ENCODE peak calls at places on chromosomes 4 and X, in nine cellular contexts. One of them, this sample, is unnamed. For H3K4me1 and H3K9me3, the result is how much of the 10 kb centered on the place peaks cover.

GRCh38 chr4:6241062-6241845 is 28.4 kb upstream of the WFS1 start:
- DNase-seq in esophagus squamous epithelium: no peak
- DNase-seq in tibial nerve: no peak
- DNase-seq in heart left ventricle: no peak
- DNase-seq in HCT116: no peak
- DNase-seq in CD4-positive, CD25-positive, alpha-beta regulatory T cell: no peak
- DNase-seq in CD8-positive, alpha-beta T cell: no peak
- DNase-seq in IMR-90: no peak
- DNase-seq in mammary epithelial cell: no peak
- DNase-seq in this sample: no peak

GRCh38 chr4:74933562-74934015 is 673 bp downstream of the PARM1 start:
- DNase-seq in heart left ventricle: peak
- DNase-seq in esophagus squamous epithelium: no peak
- DNase-seq in HCT116: no peak
- DNase-seq in CD8-positive, alpha-beta T cell: no peak
- DNase-seq in mammary epithelial cell: peak
- DNase-seq in IMR-90: no peak
- DNase-seq in tibial nerve: no peak
- DNase-seq in CD4-positive, CD25-positive, alpha-beta regulatory T cell: no peak
- DNase-seq in this sample: no peak

GRCh38 chr4:48787031-48787430 is 7.0 kb upstream of the FRYL start:
- DNase-seq in IMR-90: no peak
- DNase-seq in esophagus squamous epithelium: no peak
- DNase-seq in tibial nerve: no peak
- DNase-seq in heart left ventricle: no peak
- DNase-seq in CD8-positive, alpha-beta T cell: no peak
- DNase-seq in CD4-positive, CD25-positive, alpha-beta regulatory T cell: no peak
- DNase-seq in HCT116: no peak
- DNase-seq in mammary epithelial cell: no peak
- DNase-seq in this sample: no peak

GRCh38 chrX:8003147-8003883 is 76.1 kb upstream of the PNPLA4 start:
- DNase-seq in esophagus squamous epithelium: no peak
- DNase-seq in tibial nerve: no peak
- DNase-seq in heart left ventricle: no peak
- DNase-seq in mammary epithelial cell: no peak
- DNase-seq in CD8-positive, alpha-beta T cell: no peak
- DNase-seq in CD4-positive, CD25-positive, alpha-beta regulatory T cell: no peak
- DNase-seq in HCT116: no peak
- DNase-seq in IMR-90: no peak
- DNase-seq in this sample: no peak

GRCh38 chr4:150782311-150782710 is 200.4 kb downstream of the MAB21L2 start:
- DNase-seq in mammary epithelial cell: no peak
- DNase-seq in CD4-positive, CD25-positive, alpha-beta regulatory T cell: no peak
- DNase-seq in esophagus squamous epithelium: no peak
- DNase-seq in HCT116: no peak
- DNase-seq in heart left ventricle: no peak
- DNase-seq in CD8-positive, alpha-beta T cell: no peak
- DNase-seq in IMR-90: peak
- DNase-seq in tibial nerve: no peak
- DNase-seq in this sample: no peak

GRCh38 chr4:23881052-23881501 is 8.8 kb downstream of the PPARGC1A start:
- DNase-seq in HCT116: no peak
- DNase-seq in CD4-positive, CD25-positive, alpha-beta regulatory T cell: no peak
- DNase-seq in tibial nerve: no peak
- DNase-seq in CD8-positive, alpha-beta T cell: no peak
- DNase-seq in mammary epithelial cell: peak
- DNase-seq in IMR-90: no peak
- DNase-seq in heart left ventricle: no peak
- DNase-seq in esophagus squamous epithelium: no peak
- DNase-seq in this sample: no peak

GRCh38 chr4:56405016-56405415 is 17.7 kb upstream of the AASDH start:
- DNase-seq in CD4-positive, CD25-positive, alpha-beta regulatory T cell: no peak
- DNase-seq in heart left ventricle: no peak
- DNase-seq in mammary epithelial cell: no peak
- DNase-seq in CD8-positive, alpha-beta T cell: no peak
- DNase-seq in HCT116: no peak
- DNase-seq in IMR-90: no peak
- DNase-seq in tibial nerve: no peak
- DNase-seq in esophagus squamous epithelium: no peak
- DNase-seq in this sample: no peak

GRCh38 chrX:41381685-41382084 is 47.7 kb downstream of the DDX3X start:
- DNase-seq in mammary epithelial cell: peak
- DNase-seq in CD4-positive, CD25-positive, alpha-beta regulatory T cell: no peak
- DNase-seq in tibial nerve: no peak
- DNase-seq in heart left ventricle: no peak
- DNase-seq in CD8-positive, alpha-beta T cell: no peak
- DNase-seq in HCT116: peak
- DNase-seq in IMR-90: peak
- DNase-seq in esophagus squamous epithelium: no peak
- DNase-seq in this sample: no peak

GRCh38 chr4:130077275-130077674 is 981.3 kb downstream of the C4orf33 start:
- DNase-seq in CD4-positive, CD25-positive, alpha-beta regulatory T cell: no peak
- DNase-seq in tibial nerve: no peak
- DNase-seq in heart left ventricle: no peak
- DNase-seq in mammary epithelial cell: peak
- DNase-seq in IMR-90: no peak
- DNase-seq in CD8-positive, alpha-beta T cell: no peak
- DNase-seq in HCT116: no peak
- DNase-seq in esophagus squamous epithelium: no peak
- DNase-seq in this sample: no peak

GRCh38 chr4:114773341-114773740 is 174.7 kb downstream of the UGT8 start:
- DNase-seq in heart left ventricle: no peak
- DNase-seq in IMR-90: no peak
- DNase-seq in esophagus squamous epithelium: no peak
- DNase-seq in mammary epithelial cell: no peak
- DNase-seq in CD4-positive, CD25-positive, alpha-beta regulatory T cell: no peak
- DNase-seq in HCT116: no peak
- DNase-seq in tibial nerve: no peak
- DNase-seq in CD8-positive, alpha-beta T cell: no peak
- DNase-seq in this sample: no peak

GRCh38 chrX:30955687-30956086 is 66.6 kb upstream of the TAB3 start:
- DNase-seq in HCT116: no peak
- DNase-seq in CD4-positive, CD25-positive, alpha-beta regulatory T cell: no peak
- DNase-seq in heart left ventricle: no peak
- DNase-seq in mammary epithelial cell: no peak
- DNase-seq in esophagus squamous epithelium: no peak
- DNase-seq in tibial nerve: no peak
- DNase-seq in CD8-positive, alpha-beta T cell: no peak
- DNase-seq in IMR-90: no peak
- DNase-seq in this sample: no peak

GRCh38 chrX:68440940-68441339 is 7.6 kb upstream of the OPHN1 start:
- DNase-seq in CD4-positive, CD25-positive, alpha-beta regulatory T cell: no peak
- DNase-seq in heart left ventricle: peak
- DNase-seq in HCT116: no peak
- DNase-seq in tibial nerve: peak
- DNase-seq in esophagus squamous epithelium: no peak
- DNase-seq in CD8-positive, alpha-beta T cell: no peak
- DNase-seq in mammary epithelial cell: peak
- DNase-seq in IMR-90: peak
- DNase-seq in this sample: no peak

GRCh38 chrX:136783159-136783558 is 2.4 kb upstream of the ARHGEF6 start:
- DNase-seq in esophagus squamous epithelium: no peak
- DNase-seq in CD4-positive, CD25-positive, alpha-beta regulatory T cell: no peak
- DNase-seq in mammary epithelial cell: no peak
- DNase-seq in IMR-90: no peak
- DNase-seq in heart left ventricle: no peak
- DNase-seq in tibial nerve: no peak
- DNase-seq in HCT116: no peak
- DNase-seq in CD8-positive, alpha-beta T cell: no peak
- DNase-seq in this sample: no peak

GRCh38 chr4:108417923-108418322 is 202.5 kb upstream of the RPL34 start:
- DNase-seq in esophagus squamous epithelium: no peak
- DNase-seq in heart left ventricle: no peak
- DNase-seq in IMR-90: peak
- DNase-seq in CD8-positive, alpha-beta T cell: no peak
- DNase-seq in CD4-positive, CD25-positive, alpha-beta regulatory T cell: no peak
- DNase-seq in mammary epithelial cell: no peak
- DNase-seq in tibial nerve: no peak
- DNase-seq in HCT116: no peak
- DNase-seq in this sample: no peak

GRCh38 chr4:152085657-152086056 is 324.9 kb upstream of the GATB start:
- DNase-seq in tibial nerve: no peak
- DNase-seq in CD4-positive, CD25-positive, alpha-beta regulatory T cell: no peak
- DNase-seq in mammary epithelial cell: no peak
- DNase-seq in esophagus squamous epithelium: no peak
- DNase-seq in heart left ventricle: no peak
- DNase-seq in IMR-90: no peak
- DNase-seq in CD8-positive, alpha-beta T cell: no peak
- DNase-seq in HCT116: no peak
- DNase-seq in this sample: no peak

GRCh38 chr4:119237642-119238041 is 25.1 kb downstream of the USP53 start:
- DNase-seq in CD4-positive, CD25-positive, alpha-beta regulatory T cell: no peak
- DNase-seq in CD8-positive, alpha-beta T cell: no peak
- DNase-seq in heart left ventricle: no peak
- DNase-seq in esophagus squamous epithelium: no peak
- DNase-seq in mammary epithelial cell: no peak
- DNase-seq in HCT116: no peak
- DNase-seq in IMR-90: no peak
- DNase-seq in tibial nerve: no peak
- DNase-seq in this sample: no peak

DNA sequence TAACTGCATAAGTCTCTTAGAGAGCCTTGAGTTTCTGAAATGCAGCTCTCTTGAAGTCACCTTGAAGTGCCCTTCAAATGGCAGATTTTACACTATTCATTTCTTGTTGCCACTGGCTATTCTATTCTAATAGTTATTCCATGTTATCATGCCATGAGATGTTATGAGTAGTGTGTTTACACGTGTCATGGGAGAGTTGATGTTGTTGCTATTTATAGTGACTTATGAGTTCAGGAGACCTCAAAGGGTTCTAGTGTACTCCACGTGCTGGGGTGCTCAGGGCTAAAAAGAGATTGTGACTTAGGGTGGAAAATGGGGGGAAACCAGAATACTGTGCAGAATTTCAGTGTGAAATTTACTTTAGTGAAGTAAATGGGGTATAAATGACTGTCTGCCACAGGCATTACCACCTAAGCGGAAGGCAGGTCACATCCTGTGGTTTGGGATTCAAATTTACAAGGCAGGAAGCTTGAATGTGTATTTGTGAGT is 77.1 kb upstream of the SLC4A4 start:
- DNase-seq in CD8-positive, alpha-beta T cell: no peak
- DNase-seq in IMR-90: peak
- DNase-seq in heart left ventricle: no peak
- DNase-seq in CD4-positive, CD25-positive, alpha-beta regulatory T cell: no peak
- DNase-seq in mammary epithelial cell: no peak
- DNase-seq in tibial nerve: no peak
- DNase-seq in esophagus squamous epithelium: no peak
- DNase-seq in HCT116: no peak
- DNase-seq in this sample: no peak
- H3K27ac ChIP-seq in CD8-positive, alpha-beta T cell: no peak
- H3K27ac ChIP-seq in IMR-90: no peak
- H3K27ac ChIP-seq in heart left ventricle: peak
- H3K27ac ChIP-seq in CD4-positive, CD25-positive, alpha-beta regulatory T cell: no peak
- H3K27ac ChIP-seq in mammary epithelial cell: no peak
- H3K27ac ChIP-seq in tibial nerve: peak
- H3K27ac ChIP-seq in esophagus squamous epithelium: no peak
- H3K27ac ChIP-seq in HCT116: no peak
- H3K27ac ChIP-seq in this sample: no peak

GRCh38 chr4:173334085-173334890 is at the start of gene HMGB2:
- DNase-seq in esophagus squamous epithelium: peak
- DNase-seq in heart left ventricle: peak
- DNase-seq in CD4-positive, CD25-positive, alpha-beta regulatory T cell: peak
- DNase-seq in IMR-90: peak
- DNase-seq in HCT116: peak
- DNase-seq in tibial nerve: peak
- DNase-seq in mammary epithelial cell: peak
- DNase-seq in CD8-positive, alpha-beta T cell: peak
- DNase-seq in this sample: peak
- H3K4me1 ChIP-seq in esophagus squamous epithelium: under half
- H3K4me1 ChIP-seq in heart left ventricle: under half
- H3K4me1 ChIP-seq in CD4-positive, CD25-positive, alpha-beta regulatory T cell: under half
- H3K4me1 ChIP-seq in IMR-90: under half
- H3K4me1 ChIP-seq in HCT116: under half
- H3K4me1 ChIP-seq in tibial nerve: under half
- H3K4me1 ChIP-seq in mammary epithelial cell: under half
- H3K4me1 ChIP-seq in CD8-positive, alpha-beta T cell: under half
- H3K4me1 ChIP-seq in this sample: under half

GRCh38 chrX:103233263-103233662 is 18.4 kb downstream of the BEX4 start:
- DNase-seq in HCT116: no peak
- DNase-seq in IMR-90: no peak
- DNase-seq in mammary epithelial cell: no peak
- DNase-seq in CD4-positive, CD25-positive, alpha-beta regulatory T cell: no peak
- DNase-seq in esophagus squamous epithelium: no peak
- DNase-seq in CD8-positive, alpha-beta T cell: no peak
- DNase-seq in tibial nerve: no peak
- DNase-seq in heart left ventricle: no peak
- DNase-seq in this sample: no peak

GRCh38 chrX:103240155-103240554 is 14.8 kb downstream of the TCEAL8 start:
- DNase-seq in tibial nerve: no peak
- DNase-seq in IMR-90: no peak
- DNase-seq in CD4-positive, CD25-positive, alpha-beta regulatory T cell: no peak
- DNase-seq in mammary epithelial cell: peak
- DNase-seq in CD8-positive, alpha-beta T cell: no peak
- DNase-seq in esophagus squamous epithelium: no peak
- DNase-seq in HCT116: no peak
- DNase-seq in heart left ventricle: no peak
- DNase-seq in this sample: no peak

GRCh38 chrX:103236296-103236695 is 18.7 kb downstream of the TCEAL8 start:
- DNase-seq in CD4-positive, CD25-positive, alpha-beta regulatory T cell: no peak
- DNase-seq in CD8-positive, alpha-beta T cell: no peak
- DNase-seq in IMR-90: no peak
- DNase-seq in esophagus squamous epithelium: no peak
- DNase-seq in HCT116: no peak
- DNase-seq in heart left ventricle: no peak
- DNase-seq in tibial nerve: no peak
- DNase-seq in mammary epithelial cell: no peak
- DNase-seq in this sample: no peak

GRCh38 chrX:103234869-103235268 is 20.0 kb downstream of the BEX4 start:
- DNase-seq in CD8-positive, alpha-beta T cell: no peak
- DNase-seq in HCT116: no peak
- DNase-seq in CD4-positive, CD25-positive, alpha-beta regulatory T cell: no peak
- DNase-seq in IMR-90: no peak
- DNase-seq in tibial nerve: no peak
- DNase-seq in esophagus squamous epithelium: no peak
- DNase-seq in heart left ventricle: no peak
- DNase-seq in mammary epithelial cell: no peak
- DNase-seq in this sample: no peak
- H3K9me3 ChIP-seq in CD8-positive, alpha-beta T cell: under half
- H3K9me3 ChIP-seq in HCT116: under half
- H3K9me3 ChIP-seq in CD4-positive, CD25-positive, alpha-beta regulatory T cell: under half
- H3K9me3 ChIP-seq in IMR-90: under half
- H3K9me3 ChIP-seq in tibial nerve: under half
- H3K9me3 ChIP-seq in esophagus squamous epithelium: under half
- H3K9me3 ChIP-seq in heart left ventricle: under half
- H3K9me3 ChIP-seq in mammary epithelial cell: under half
- H3K9me3 ChIP-seq in this sample: under half

DNA sequence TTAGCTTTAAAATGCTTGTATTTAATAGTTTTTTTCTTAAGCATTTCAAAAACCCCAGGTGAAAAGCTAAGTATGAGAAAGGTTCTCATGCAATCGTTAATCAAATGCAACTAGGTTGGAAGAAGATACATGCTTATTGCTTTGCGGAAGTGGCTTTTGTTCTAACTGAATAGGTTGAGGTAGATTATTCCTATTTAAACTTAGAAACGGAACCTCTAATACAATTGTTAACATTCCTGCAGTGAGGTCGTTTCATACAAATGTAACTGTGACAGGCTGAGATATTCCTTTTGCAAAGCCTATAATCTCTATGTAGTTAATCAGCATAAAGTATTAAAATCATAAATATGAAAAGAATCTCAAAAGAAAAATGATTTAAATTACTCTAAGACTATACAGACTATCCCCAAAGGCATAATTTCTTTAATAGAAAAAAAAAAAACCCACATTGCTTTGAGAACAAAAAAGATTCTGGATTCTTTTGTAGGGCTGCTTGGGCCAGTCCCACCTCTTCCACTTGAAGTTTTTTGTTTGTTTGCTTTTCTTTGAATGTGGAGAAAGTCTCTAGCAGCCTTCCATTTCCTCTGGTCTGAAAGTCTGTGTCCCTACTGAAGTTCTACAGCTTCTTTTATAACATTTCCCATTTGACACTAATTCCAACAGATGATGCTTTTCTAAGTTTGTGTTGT is 25.6 kb upstream of the SORBS2 start:
- DNase-seq in CD8-positive, alpha-beta T cell: no peak
- DNase-seq in CD4-positive, CD25-positive, alpha-beta regulatory T cell: no peak
- DNase-seq in IMR-90: peak
- DNase-seq in heart left ventricle: no peak
- DNase-seq in HCT116: no peak
- DNase-seq in esophagus squamous epithelium: no peak
- DNase-seq in tibial nerve: no peak
- DNase-seq in mammary epithelial cell: no peak
- DNase-seq in this sample: no peak
- H3K27ac ChIP-seq in CD8-positive, alpha-beta T cell: no peak
- H3K27ac ChIP-seq in CD4-positive, CD25-positive, alpha-beta regulatory T cell: no peak
- H3K27ac ChIP-seq in IMR-90: no peak
- H3K27ac ChIP-seq in heart left ventricle: peak
- H3K27ac ChIP-seq in HCT116: no peak
- H3K27ac ChIP-seq in esophagus squamous epithelium: peak
- H3K27ac ChIP-seq in tibial nerve: peak
- H3K27ac ChIP-seq in mammary epithelial cell: no peak
- H3K27ac ChIP-seq in this sample: no peak

This sample was measured in effector memory CD4-positive, alpha-beta T cell.